ENCODE peak calls at places on chromosomes 5 and 9, in eight cellular contexts. One of them, this sample, is unnamed.

GRCh38 chr5:150434502-150434901 is 15.0 kb downstream of the RPS14 start:
- DNase-seq in heart right ventricle: no peak
- DNase-seq in activated B cell treated with CpG ODN at 0.5 μM for 24 hours: no peak
- DNase-seq in psoas muscle: no peak
- DNase-seq in endothelial cell: no peak
- DNase-seq in cardiac muscle cell: peak
- DNase-seq in HFFc6: peak
- DNase-seq in MCF 10A: peak
- DNase-seq in this sample: no peak

GRCh38 chr5:6404129-6404528 is 25.8 kb upstream of the MED10 start:
- DNase-seq in cardiac muscle cell: peak
- DNase-seq in psoas muscle: no peak
- DNase-seq in heart right ventricle: no peak
- DNase-seq in activated B cell treated with CpG ODN at 0.5 μM for 24 hours: no peak
- DNase-seq in endothelial cell: no peak
- DNase-seq in MCF 10A: no peak
- DNase-seq in HFFc6: peak
- DNase-seq in this sample: no peak

GRCh38 chr5:14665949-14666741 is 1.6 kb downstream of the OTULIN start:
- DNase-seq in HFFc6: peak
- DNase-seq in MCF 10A: peak
- DNase-seq in activated B cell treated with CpG ODN at 0.5 μM for 24 hours: peak
- DNase-seq in heart right ventricle: no peak
- DNase-seq in endothelial cell: peak
- DNase-seq in psoas muscle: no peak
- DNase-seq in cardiac muscle cell: no peak
- DNase-seq in this sample: peak

GRCh38 chr9:96441798-96442445 is 8.0 kb upstream of the HABP4 start:
- DNase-seq in MCF 10A: peak
- DNase-seq in heart right ventricle: no peak
- DNase-seq in psoas muscle: no peak
- DNase-seq in endothelial cell: peak
- DNase-seq in HFFc6: peak
- DNase-seq in cardiac muscle cell: peak
- DNase-seq in activated B cell treated with CpG ODN at 0.5 μM for 24 hours: no peak
- DNase-seq in this sample: peak

GRCh38 chr5:169412858-169413257 is 111.9 kb upstream of the SLIT3 start:
- DNase-seq in activated B cell treated with CpG ODN at 0.5 μM for 24 hours: no peak
- DNase-seq in psoas muscle: no peak
- DNase-seq in MCF 10A: no peak
- DNase-seq in cardiac muscle cell: no peak
- DNase-seq in HFFc6: no peak
- DNase-seq in endothelial cell: no peak
- DNase-seq in heart right ventricle: no peak
- DNase-seq in this sample: no peak

GRCh38 chr9:13646500-13646899 is 367.0 kb upstream of the MPDZ start:
- DNase-seq in MCF 10A: no peak
- DNase-seq in cardiac muscle cell: no peak
- DNase-seq in psoas muscle: no peak
- DNase-seq in heart right ventricle: no peak
- DNase-seq in HFFc6: no peak
- DNase-seq in endothelial cell: no peak
- DNase-seq in activated B cell treated with CpG ODN at 0.5 μM for 24 hours: no peak
- DNase-seq in this sample: no peak

GRCh38 chr9:4289411-4290380 is 10.2 kb downstream of the GLIS3 start:
- DNase-seq in activated B cell treated with CpG ODN at 0.5 μM for 24 hours: no peak
- DNase-seq in psoas muscle: no peak
- DNase-seq in MCF 10A: no peak
- DNase-seq in heart right ventricle: no peak
- DNase-seq in HFFc6: no peak
- DNase-seq in cardiac muscle cell: no peak
- DNase-seq in endothelial cell: no peak
- DNase-seq in this sample: no peak

GRCh38 chr9:86275962-86276361 is 6.4 kb downstream of the ISCA1 start:
- DNase-seq in activated B cell treated with CpG ODN at 0.5 μM for 24 hours: no peak
- DNase-seq in MCF 10A: peak
- DNase-seq in endothelial cell: no peak
- DNase-seq in psoas muscle: no peak
- DNase-seq in HFFc6: peak
- DNase-seq in heart right ventricle: no peak
- DNase-seq in cardiac muscle cell: no peak
- DNase-seq in this sample: no peak

GRCh38 chr5:32916648-32917047 is 205.5 kb downstream of the NPR3 start:
- DNase-seq in HFFc6: peak
- DNase-seq in activated B cell treated with CpG ODN at 0.5 μM for 24 hours: no peak
- DNase-seq in cardiac muscle cell: peak
- DNase-seq in psoas muscle: no peak
- DNase-seq in heart right ventricle: no peak
- DNase-seq in MCF 10A: peak
- DNase-seq in endothelial cell: no peak
- DNase-seq in this sample: peak

GRCh38 chr9:37390759-37391158 is 31.7 kb upstream of the GRHPR start:
- DNase-seq in MCF 10A: peak
- DNase-seq in activated B cell treated with CpG ODN at 0.5 μM for 24 hours: no peak
- DNase-seq in heart right ventricle: no peak
- DNase-seq in psoas muscle: no peak
- DNase-seq in HFFc6: no peak
- DNase-seq in endothelial cell: peak
- DNase-seq in cardiac muscle cell: peak
- DNase-seq in this sample: no peak

GRCh38 chr5:137412136-137412535 is 87.0 kb downstream of the SPOCK1 start:
- DNase-seq in HFFc6: no peak
- DNase-seq in cardiac muscle cell: no peak
- DNase-seq in MCF 10A: no peak
- DNase-seq in psoas muscle: no peak
- DNase-seq in endothelial cell: no peak
- DNase-seq in heart right ventricle: no peak
- DNase-seq in activated B cell treated with CpG ODN at 0.5 μM for 24 hours: no peak
- DNase-seq in this sample: no peak

GRCh38 chr5:155728146-155728856 is 598.7 kb upstream of the SGCD start:
- DNase-seq in psoas muscle: peak
- DNase-seq in endothelial cell: peak
- DNase-seq in heart right ventricle: peak
- DNase-seq in MCF 10A: no peak
- DNase-seq in HFFc6: no peak
- DNase-seq in cardiac muscle cell: peak
- DNase-seq in activated B cell treated with CpG ODN at 0.5 μM for 24 hours: no peak
- DNase-seq in this sample: no peak

GRCh38 chr5:5244581-5244980 is 104.5 kb downstream of the ADAMTS16 start:
- DNase-seq in MCF 10A: no peak
- DNase-seq in HFFc6: no peak
- DNase-seq in activated B cell treated with CpG ODN at 0.5 μM for 24 hours: no peak
- DNase-seq in psoas muscle: no peak
- DNase-seq in heart right ventricle: no peak
- DNase-seq in endothelial cell: no peak
- DNase-seq in cardiac muscle cell: no peak
- DNase-seq in this sample: no peak

GRCh38 chr5:17365326-17365725 is 132.7 kb upstream of the TAF11L2 start:
- DNase-seq in psoas muscle: no peak
- DNase-seq in endothelial cell: no peak
- DNase-seq in MCF 10A: no peak
- DNase-seq in HFFc6: no peak
- DNase-seq in heart right ventricle: no peak
- DNase-seq in activated B cell treated with CpG ODN at 0.5 μM for 24 hours: no peak
- DNase-seq in cardiac muscle cell: no peak
- DNase-seq in this sample: no peak

GRCh38 chr5:17359451-17359965 is 138.5 kb upstream of the TAF11L2 start:
- DNase-seq in cardiac muscle cell: peak
- DNase-seq in heart right ventricle: no peak
- DNase-seq in endothelial cell: no peak
- DNase-seq in HFFc6: peak
- DNase-seq in activated B cell treated with CpG ODN at 0.5 μM for 24 hours: no peak
- DNase-seq in psoas muscle: no peak
- DNase-seq in MCF 10A: no peak
- DNase-seq in this sample: no peak

GRCh38 chr5:17357504-17357903 is 140.1 kb downstream of the BASP1 start:
- DNase-seq in MCF 10A: no peak
- DNase-seq in activated B cell treated with CpG ODN at 0.5 μM for 24 hours: no peak
- DNase-seq in psoas muscle: no peak
- DNase-seq in endothelial cell: no peak
- DNase-seq in heart right ventricle: no peak
- DNase-seq in HFFc6: no peak
- DNase-seq in cardiac muscle cell: no peak
- DNase-seq in this sample: no peak

GRCh38 chr5:17360879-17361278 is 137.2 kb upstream of the TAF11L2 start:
- DNase-seq in psoas muscle: no peak
- DNase-seq in heart right ventricle: no peak
- DNase-seq in HFFc6: no peak
- DNase-seq in cardiac muscle cell: no peak
- DNase-seq in activated B cell treated with CpG ODN at 0.5 μM for 24 hours: no peak
- DNase-seq in endothelial cell: no peak
- DNase-seq in MCF 10A: no peak
- DNase-seq in this sample: no peak

GRCh38 chr5:17361331-17361730 is 136.7 kb upstream of the TAF11L2 start:
- DNase-seq in HFFc6: no peak
- DNase-seq in psoas muscle: no peak
- DNase-seq in endothelial cell: no peak
- DNase-seq in activated B cell treated with CpG ODN at 0.5 μM for 24 hours: no peak
- DNase-seq in cardiac muscle cell: no peak
- DNase-seq in MCF 10A: no peak
- DNase-seq in heart right ventricle: no peak
- DNase-seq in this sample: no peak
- TF ChIP-seq CTCF in HFFc6: no peak
- TF ChIP-seq CTCF in psoas muscle: no peak
- TF ChIP-seq CTCF in endothelial cell: no peak
- TF ChIP-seq CTCF in activated B cell treated with CpG ODN at 0.5 μM for 24 hours: no peak
- TF ChIP-seq CTCF in cardiac muscle cell: no peak
- TF ChIP-seq CTCF in MCF 10A: no peak
- TF ChIP-seq CTCF in heart right ventricle: no peak
- TF ChIP-seq CTCF in this sample: no peak

GRCh38 chr5:167565555-167565954 is 725.9 kb upstream of the WWC1 start:
- DNase-seq in HFFc6: peak
- DNase-seq in cardiac muscle cell: peak
- DNase-seq in MCF 10A: peak
- DNase-seq in psoas muscle: no peak
- DNase-seq in heart right ventricle: no peak
- DNase-seq in activated B cell treated with CpG ODN at 0.5 μM for 24 hours: no peak
- DNase-seq in endothelial cell: no peak
- DNase-seq in this sample: no peak
- TF ChIP-seq CTCF in HFFc6: peak
- TF ChIP-seq CTCF in cardiac muscle cell: peak
- TF ChIP-seq CTCF in MCF 10A: peak
- TF ChIP-seq CTCF in psoas muscle: no peak
- TF ChIP-seq CTCF in heart right ventricle: no peak
- TF ChIP-seq CTCF in activated B cell treated with CpG ODN at 0.5 μM for 24 hours: no peak
- TF ChIP-seq CTCF in endothelial cell: no peak
- TF ChIP-seq CTCF in this sample: no peak

GRCh38 chr9:105901514-105902109 is 207.3 kb downstream of the TMEM38B start:
- DNase-seq in MCF 10A: peak
- DNase-seq in cardiac muscle cell: peak
- DNase-seq in heart right ventricle: peak
- DNase-seq in endothelial cell: peak
- DNase-seq in psoas muscle: peak
- DNase-seq in activated B cell treated with CpG ODN at 0.5 μM for 24 hours: no peak
- DNase-seq in HFFc6: no peak
- DNase-seq in this sample: peak
- TF ChIP-seq CTCF in MCF 10A: peak
- TF ChIP-seq CTCF in cardiac muscle cell: peak
- TF ChIP-seq CTCF in heart right ventricle: peak
- TF ChIP-seq CTCF in endothelial cell: peak
- TF ChIP-seq CTCF in psoas muscle: peak
- TF ChIP-seq CTCF in activated B cell treated with CpG ODN at 0.5 μM for 24 hours: no peak
- TF ChIP-seq CTCF in HFFc6: no peak
- TF ChIP-seq CTCF in this sample: peak

DNA sequence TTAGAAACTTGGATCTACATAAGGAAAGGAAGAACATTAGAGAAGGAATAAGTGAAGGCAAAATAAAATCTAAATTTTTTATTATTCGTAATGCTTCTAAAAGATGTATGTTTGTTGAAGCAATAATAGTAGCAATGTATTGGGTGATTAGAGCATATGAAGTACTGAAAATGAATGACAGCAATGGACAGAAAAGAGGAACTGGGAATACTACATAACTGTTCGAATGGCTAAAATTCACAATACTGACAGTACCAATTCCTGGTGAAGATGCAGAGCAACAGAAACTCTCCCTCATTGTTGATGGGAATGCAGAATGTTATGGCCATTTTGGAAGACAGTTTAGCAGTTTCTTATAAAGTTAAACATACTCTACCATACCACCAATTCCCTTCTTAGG is 177.3 kb upstream of the SPEF2 start:
- DNase-seq in heart right ventricle: no peak
- DNase-seq in cardiac muscle cell: no peak
- DNase-seq in psoas muscle: no peak
- DNase-seq in MCF 10A: no peak
- DNase-seq in activated B cell treated with CpG ODN at 0.5 μM for 24 hours: no peak
- DNase-seq in endothelial cell: no peak
- DNase-seq in HFFc6: no peak
- DNase-seq in this sample: no peak
- TF ChIP-seq CTCF in heart right ventricle: no peak
- TF ChIP-seq CTCF in cardiac muscle cell: no peak
- TF ChIP-seq CTCF in psoas muscle: no peak
- TF ChIP-seq CTCF in MCF 10A: no peak
- TF ChIP-seq CTCF in activated B cell treated with CpG ODN at 0.5 μM for 24 hours: no peak
- TF ChIP-seq CTCF in endothelial cell: no peak
- TF ChIP-seq CTCF in HFFc6: no peak
- TF ChIP-seq CTCF in this sample: no peak

GRCh38 chr9:2600307-2600706 is 21.3 kb upstream of the VLDLR start:
- DNase-seq in endothelial cell: no peak
- DNase-seq in activated B cell treated with CpG ODN at 0.5 μM for 24 hours: no peak
- DNase-seq in MCF 10A: no peak
- DNase-seq in heart right ventricle: no peak
- DNase-seq in HFFc6: no peak
- DNase-seq in cardiac muscle cell: no peak
- DNase-seq in psoas muscle: no peak
- DNase-seq in this sample: no peak
- TF ChIP-seq CTCF in endothelial cell: peak
- TF ChIP-seq CTCF in activated B cell treated with CpG ODN at 0.5 μM for 24 hours: no peak
- TF ChIP-seq CTCF in MCF 10A: no peak
- TF ChIP-seq CTCF in heart right ventricle: no peak
- TF ChIP-seq CTCF in HFFc6: peak
- TF ChIP-seq CTCF in cardiac muscle cell: peak
- TF ChIP-seq CTCF in psoas muscle: no peak
- TF ChIP-seq CTCF in this sample: no peak

GRCh38 chr9:93996863-93997262 is 41.7 kb upstream of the BARX1 start:
- DNase-seq in heart right ventricle: no peak
- DNase-seq in psoas muscle: no peak
- DNase-seq in activated B cell treated with CpG ODN at 0.5 μM for 24 hours: no peak
- DNase-seq in MCF 10A: no peak
- DNase-seq in cardiac muscle cell: no peak
- DNase-seq in endothelial cell: no peak
- DNase-seq in HFFc6: no peak
- DNase-seq in this sample: no peak
- TF ChIP-seq CTCF in heart right ventricle: no peak
- TF ChIP-seq CTCF in psoas muscle: no peak
- TF ChIP-seq CTCF in activated B cell treated with CpG ODN at 0.5 μM for 24 hours: no peak
- TF ChIP-seq CTCF in MCF 10A: no peak
- TF ChIP-seq CTCF in cardiac muscle cell: no peak
- TF ChIP-seq CTCF in endothelial cell: no peak
- TF ChIP-seq CTCF in HFFc6: peak
- TF ChIP-seq CTCF in this sample: no peak

DNA sequence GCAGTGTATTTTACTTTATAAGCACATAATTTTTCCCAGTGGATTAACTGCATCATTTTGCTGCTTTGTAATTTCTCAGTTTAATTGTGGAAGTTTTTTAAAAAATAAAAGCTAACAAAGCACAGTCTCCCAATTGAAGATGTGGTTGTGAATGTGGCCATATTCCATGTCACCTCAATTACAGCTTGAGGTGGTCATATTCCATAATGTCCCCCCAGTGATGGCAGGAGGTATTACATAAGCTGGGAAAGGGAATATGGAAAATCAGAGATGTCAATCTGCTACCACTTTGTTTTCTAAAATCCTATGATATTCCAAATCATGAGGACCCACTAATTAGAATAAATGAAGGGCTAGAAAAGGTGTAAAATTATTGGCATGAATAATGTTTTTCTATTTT is 1672.0 kb upstream of the CDH9 start:
- DNase-seq in heart right ventricle: no peak
- DNase-seq in HFFc6: no peak
- DNase-seq in MCF 10A: no peak
- DNase-seq in endothelial cell: no peak
- DNase-seq in cardiac muscle cell: no peak
- DNase-seq in psoas muscle: no peak
- DNase-seq in activated B cell treated with CpG ODN at 0.5 μM for 24 hours: no peak
- DNase-seq in this sample: no peak
- TF ChIP-seq CTCF in heart right ventricle: no peak
- TF ChIP-seq CTCF in HFFc6: peak
- TF ChIP-seq CTCF in MCF 10A: no peak
- TF ChIP-seq CTCF in endothelial cell: peak
- TF ChIP-seq CTCF in cardiac muscle cell: no peak
- TF ChIP-seq CTCF in psoas muscle: no peak
- TF ChIP-seq CTCF in activated B cell treated with CpG ODN at 0.5 μM for 24 hours: no peak
- TF ChIP-seq CTCF in this sample: no peak

This sample was measured in Calu3.